ENCODE peak calls at places on chromosomes 16 and 17, in four cellular contexts. F, Q, Z and D are unnamed samples.

GRCh38 chr17:51795401-51795800 is 363.1 kb downstream of the CA10 start:
- DNase-seq in Z (no peak), F (no peak), Q (no peak), D (no peak)

GRCh38 chr17:75814021-75814395 is 29.4 kb downstream of the UNK start:
- DNase-seq in Z (no peak), Q (no peak), F (no peak), D (no peak)

GRCh38 chr16:73337897-73338296 is 290.0 kb upstream of the ZFHX3 start:
- DNase-seq in Z (no peak), F (no peak), Q (no peak), D (no peak)

GRCh38 chr17:15247891-15248529 is 17.1 kb downstream of the PMP22 start:
- DNase-seq in Q (no peak), F (no peak), Z (peak), D (no peak)

GRCh38 chr16:22071352-22071923 is 20.9 kb upstream of the VWA3A start:
- DNase-seq in Z (no peak), F (no peak), Q (no peak), D (no peak)

GRCh38 chr16:51045186-51045585 is 105.9 kb downstream of the SALL1 start:
- DNase-seq in Q (no peak), Z (no peak), F (no peak), D (no peak)

GRCh38 chr16:23141033-23141432 is 8.2 kb downstream of the USP31 start:
- DNase-seq in Z (no peak), F (no peak), Q (no peak), D (no peak)

GRCh38 chr17:27525316-27525715 is 69.1 kb downstream of the KSR1 start:
- DNase-seq in Z (no peak), Q (no peak), F (no peak), D (no peak)

GRCh38 chr16:66898207-66898606 is 17.9 kb downstream of the PDP2 start:
- DNase-seq in Q (no peak), Z (no peak), F (peak), D (no peak)

GRCh38 chr16:55480228-55480655 is 1.2 kb downstream of the MMP2 start:
- DNase-seq in F (peak), Q (peak), Z (no peak), D (peak)

GRCh38 chr16:81745704-81746558 is 33.2 kb upstream of the PLCG2 start:
- DNase-seq in Z (peak), F (peak), Q (peak), D (peak)

GRCh38 chr16:14240216-14240843 is 169.2 kb downstream of the MRTFB start:
- DNase-seq in Q (no peak), Z (no peak), F (no peak), D (no peak)

GRCh38 chr17:8121531-8122390 is 2.1 kb downstream of the HES7 start:
- DNase-seq in Z (peak), F (peak), Q (peak), D (peak)

GRCh38 chr17:51230306-51230705 is 29.5 kb downstream of the MBTD1 start:
- DNase-seq in F (peak), Q (no peak), Z (peak), D (no peak)

GRCh38 chr16:77470851-77471250 is 36.0 kb upstream of the ADAMTS18 start:
- DNase-seq in F (no peak), Q (no peak), Z (no peak), D (no peak)

GRCh38 chr17:42944211-42944610 is 20.0 kb downstream of the AARSD1 start:
- DNase-seq in Q (no peak), F (peak), Z (no peak), D (no peak)

GRCh38 chr17:55285340-55286301 is 20.9 kb downstream of the HLF start:
- DNase-seq in F (peak), Z (no peak), Q (peak), D (peak)

GRCh38 chr16:88323546-88324330 is 59.0 kb upstream of the ZNF469 start:
- DNase-seq in Q (no peak), Z (no peak), F (no peak), D (no peak)

GRCh38 chr16:47643610-47644009 is 182.5 kb downstream of the PHKB start:
- DNase-seq in F (no peak), Z (no peak), Q (no peak), D (no peak)

GRCh38 chr17:46270032-46270431 is 24.9 kb upstream of the LRRC37A start:
- DNase-seq in Q (no peak), F (no peak), Z (no peak), D (no peak)

GRCh38 chr16:12057276-12057675 is 80.7 kb downstream of the SNX29 start:
- DNase-seq in F (peak), Q (no peak), Z (no peak), D (no peak)

GRCh38 chr17:1972429-1973160 is 52.5 kb downstream of the RTN4RL1 start:
- DNase-seq in F (peak), Q (no peak), Z (no peak), D (no peak)

GRCh38 chr17:42821176-42821575 is 2.9 kb downstream of the BECN1 start:
- DNase-seq in Z (no peak), F (no peak), Q (no peak), D (no peak)

GRCh38 chr17:79808763-79809529 is 12.1 kb upstream of the CBX8 start:
- DNase-seq in F (no peak), Q (peak), Z (peak), D (peak)

GRCh38 chr16:12406840-12407690 is 396.6 kb downstream of the CPPED1 start:
- DNase-seq in Z (no peak), F (peak), Q (no peak), D (no peak)

GRCh38 chr17:69960755-69961154 is 114.3 kb upstream of the KCNJ16 start:
- DNase-seq in Z (no peak), Q (peak), F (no peak), D (peak)

GRCh38 chr16:49697631-49698030 is 158.3 kb downstream of the ZNF423 start:
- DNase-seq in F (no peak), Z (no peak), Q (no peak), D (no peak)

GRCh38 chr16:47026947-47027346 is 53.5 kb upstream of the DNAJA2 start:
- DNase-seq in Q (no peak), Z (no peak), F (no peak), D (no peak)

GRCh38 chr16:64356267-64356666 is 765.6 kb downstream of the CDH11 start:
- DNase-seq in Q (no peak), F (peak), Z (no peak), D (no peak)

GRCh38 chr17:40577611-40578065 is 12.4 kb upstream of the CCR7 start:
- DNase-seq in Z (no peak), Q (no peak), F (no peak), D (no peak)

GRCh38 chr16:88920618-88921602 is 54.5 kb upstream of the PABPN1L start:
- DNase-seq in Z (no peak), F (peak), Q (peak), D (peak)

GRCh38 chr17:74938194-74938950 is 2.7 kb downstream of the OTOP3 start:
- DNase-seq in Z (peak), F (no peak), Q (no peak), D (no peak)

GRCh38 chr17:72661093-72661944 is 431.2 kb downstream of the SLC39A11 start:
- DNase-seq in F (no peak), Q (no peak), Z (no peak), D (peak)

GRCh38 chr17:47703671-47704070 is 9.7 kb downstream of the TBKBP1 start:
- DNase-seq in Z (no peak), Q (no peak), F (no peak), D (no peak)

DNA sequence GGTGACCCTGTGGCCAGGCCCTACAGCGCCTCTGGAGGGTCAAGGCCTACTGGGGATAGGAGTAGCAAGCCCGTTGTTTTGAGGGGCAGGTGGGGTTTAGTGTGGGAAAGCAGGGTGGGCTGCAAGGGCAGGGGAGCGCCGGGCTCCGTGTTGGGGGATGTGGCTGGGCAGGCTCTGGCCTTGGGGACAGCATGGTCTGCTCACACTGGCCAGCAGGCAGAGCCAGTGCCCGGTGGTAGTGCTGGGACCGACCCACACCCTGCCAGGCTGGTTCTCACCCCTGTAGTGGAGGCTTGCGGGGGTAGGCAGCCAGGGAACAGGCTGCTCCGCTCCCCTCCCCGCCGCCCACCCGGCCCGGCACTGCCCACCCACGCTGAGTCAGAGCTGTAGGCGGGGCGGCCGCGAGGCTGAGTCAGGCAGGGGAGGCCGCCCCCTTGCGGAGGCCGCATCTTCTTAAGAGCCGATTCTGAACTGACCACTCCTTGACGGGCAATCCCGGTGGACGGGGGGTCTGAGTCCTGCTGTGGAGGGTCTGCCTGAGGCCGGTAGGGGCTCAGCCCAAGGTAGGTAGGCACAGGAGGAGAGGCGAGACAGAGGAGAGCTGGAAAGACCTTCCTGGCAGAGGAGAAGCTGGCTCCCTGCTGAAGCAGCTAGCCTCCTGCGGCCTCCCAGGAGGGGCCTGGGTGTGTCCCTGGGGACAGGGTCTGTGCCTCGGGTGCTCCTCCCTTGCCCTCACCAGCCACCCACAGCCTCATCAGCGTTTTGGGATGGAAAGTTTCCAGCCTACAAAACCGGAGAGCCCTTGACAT is 62.4 kb downstream of the BAIAP2 start:
- DNase-seq in F (peak), Z (no peak), Q (peak), D (peak)
- TF ChIP-seq CTCF in F (peak), Z (peak), Q (no peak), D (peak)

DNA sequence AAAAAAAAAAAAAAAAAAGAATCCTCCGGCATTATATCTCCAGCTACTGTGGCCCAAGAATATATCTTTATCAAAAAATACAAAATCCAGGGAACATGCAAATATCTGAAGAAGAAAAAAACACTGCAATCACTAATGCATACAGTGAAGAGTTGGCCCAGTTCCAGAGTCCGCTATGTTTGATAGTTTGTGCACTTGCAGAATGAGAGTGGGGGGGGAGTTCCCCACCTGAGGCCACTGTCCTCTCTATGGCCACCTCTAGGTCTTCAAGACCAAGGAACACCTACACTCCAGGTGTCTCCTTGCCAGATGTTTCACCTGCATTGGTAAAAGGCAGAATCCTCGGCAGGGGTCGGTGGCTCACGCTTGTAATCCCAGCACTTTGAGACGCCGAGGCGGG is 4.0 kb downstream of the ZNF785 start:
- DNase-seq in Q (no peak), F (no peak), Z (no peak), D (no peak)
- H3K27ac ChIP-seq in Q (no peak), F (no peak), Z (no peak), D (no peak)

GRCh38 chr16:70438983-70439862 is at the start of gene ST3GAL2:
- DNase-seq in Q (peak), Z (peak), F (peak), D (peak)
- TF ChIP-seq CTCF in Q (no peak), Z (no peak), F (no peak), D (peak)

GRCh38 chr17:62161405-62162148 is 96.5 kb upstream of the MED13 start:
- DNase-seq in Z (no peak), F (no peak), Q (no peak), D (no peak)

GRCh38 chr17:62164712-62165377 is 99.8 kb upstream of the MED13 start:
- DNase-seq in F (no peak), Q (no peak), Z (no peak), D (no peak)

GRCh38 chr17:62162898-62163297 is 97.8 kb upstream of the MED13 start:
- DNase-seq in Z (no peak), F (no peak), Q (no peak), D (no peak)

GRCh38 chr17:62163847-62164246 is 98.8 kb upstream of the MED13 start:
- DNase-seq in Q (no peak), F (no peak), Z (no peak), D (peak)

GRCh38 chr17:62165378-62165722 is 100.3 kb upstream of the MED13 start:
- DNase-seq in Z (no peak), F (no peak), Q (no peak), D (no peak)
- H3K27ac ChIP-seq in Z (no peak), F (no peak), Q (no peak), D (no peak)

GRCh38 chr17:57557793-57558681 is 187.1 kb downstream of the CCDC182 start:
- DNase-seq in Z (peak), Q (no peak), F (peak), D (no peak)
- TF ChIP-seq CTCF in Z (no peak), Q (no peak), F (no peak), D (no peak)

GRCh38 chr16:57303910-57304168 is 19.4 kb upstream of the PLLP start:
- DNase-seq in Z (no peak), F (no peak), Q (no peak), D (no peak)

GRCh38 chr16:57304169-57305061 is 19.9 kb upstream of the PLLP start:
- DNase-seq in Q (no peak), F (peak), Z (no peak), D (no peak)

GRCh38 chr16:57303021-57303909 is 18.8 kb upstream of the PLLP start:
- DNase-seq in Z (no peak), F (no peak), Q (no peak), D (no peak)

GRCh38 chr16:57306676-57307341 is 22.3 kb upstream of the PLLP start:
- DNase-seq in Z (no peak), Q (no peak), F (no peak), D (no peak)

GRCh38 chr16:57305159-57305811 is 20.8 kb upstream of the PLLP start:
- DNase-seq in Q (no peak), Z (no peak), F (no peak), D (no peak)
- H3K27ac ChIP-seq in Q (no peak), Z (no peak), F (no peak), D (peak)

GRCh38 chr17:80960797-80961452 is 30.7 kb upstream of the CHMP6 start:
- DNase-seq in Q (no peak), F (no peak), Z (no peak), D (no peak)

GRCh38 chr17:80961931-80962330 is 29.7 kb upstream of the CHMP6 start:
- DNase-seq in Q (no peak), F (no peak), Z (no peak), D (no peak)

GRCh38 chr17:80960037-80960796 is 31.4 kb upstream of the CHMP6 start:
- DNase-seq in Z (no peak), Q (peak), F (no peak), D (no peak)

GRCh38 chr17:80962356-80963329 is 29.0 kb upstream of the CHMP6 start:
- DNase-seq in F (no peak), Z (no peak), Q (no peak), D (no peak)

DNA sequence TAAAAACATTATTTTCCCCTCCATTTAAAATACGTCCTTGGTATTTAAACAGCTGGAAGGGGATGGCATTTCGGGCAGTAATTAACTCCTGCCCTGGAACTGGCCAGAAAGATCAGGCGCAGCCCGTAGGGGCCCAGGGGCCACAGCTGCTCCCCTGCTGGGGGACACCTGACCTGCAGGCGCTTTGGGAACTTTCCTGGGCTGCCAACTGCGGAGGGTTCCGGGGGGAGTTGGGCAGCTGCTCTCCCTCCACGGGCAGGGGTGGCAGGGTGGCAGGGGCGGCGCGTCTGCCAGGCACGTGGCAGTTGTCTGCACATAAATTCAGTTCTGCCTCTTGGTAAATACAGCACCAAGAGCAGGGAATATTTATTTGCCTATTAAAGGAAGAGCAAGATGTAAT is 30.1 kb upstream of the CHMP6 start:
- DNase-seq in Q (no peak), Z (no peak), F (no peak), D (no peak)
- TF ChIP-seq CTCF in Q (no peak), Z (no peak), F (peak), D (no peak)